ENCODE peak calls at places on chromosomes 6 and 20, in four cellular contexts. W is breast epithelium, S is stomach, N is fibroblast of lung. V is an unnamed sample. For H3K4me1, the result is how much of the 10 kb centered on the place peaks cover.

GRCh38 chr6:131924881-131925474 is 26.2 kb downstream of the CCN2 start:
- DNase-seq in N (peak), W (no peak), S (no peak), V (no peak)

GRCh38 chr6:140062042-140063041 is 687.9 kb upstream of the CITED2 start:
- DNase-seq in W (peak), N (peak), S (peak), V (no peak)

GRCh38 chr20:33401922-33402369 is 627 bp upstream of the CDK5RAP1 start:
- DNase-seq in S (no peak), W (no peak), N (no peak), V (no peak)

GRCh38 chr20:19713851-19714716 is 44.0 kb upstream of the RIN2 start:
- DNase-seq in N (peak), S (no peak), W (no peak), V (no peak)

GRCh38 chr6:124487778-124488431 is 474.3 kb upstream of the RNF217 start:
- DNase-seq in N (peak), W (no peak), S (no peak), V (no peak)

GRCh38 chr6:25179051-25179778 is 100.0 kb upstream of the CARMIL1 start:
- DNase-seq in N (peak), W (no peak), S (no peak), V (no peak)

GRCh38 chr6:28218312-28219248 is 6.5 kb upstream of the ZSCAN9 start:
- DNase-seq in W (no peak), S (peak), N (peak), V (peak)

GRCh38 chr20:34522969-34523871 is 7.0 kb downstream of the DYNLRB1 start:
- DNase-seq in W (no peak), N (peak), S (peak), V (peak)

GRCh38 chr6:117498159-117498558 is 15.7 kb downstream of the DCBLD1 start:
- DNase-seq in S (no peak), N (peak), W (no peak), V (no peak)

GRCh38 chr6:44898296-44898930 is 429.7 kb upstream of the RUNX2 start:
- DNase-seq in W (no peak), S (no peak), N (peak), V (no peak)

GRCh38 chr6:127464161-127464880 is 5.1 kb upstream of the KIAA0408 start:
- DNase-seq in N (peak), W (no peak), S (no peak), V (no peak)

GRCh38 chr6:91082311-91082803 is 495.5 kb upstream of the MAP3K7 start:
- DNase-seq in W (no peak), N (peak), S (no peak), V (no peak)

GRCh38 chr6:2765896-2766766 is 938 bp downstream of the WRNIP1 start:
- DNase-seq in W (peak), N (peak), S (peak), V (peak)

GRCh38 chr6:6543181-6543879 is 45.2 kb upstream of the LY86 start:
- DNase-seq in N (no peak), S (no peak), W (no peak), V (no peak)

GRCh38 chr20:12847862-12848261 is 160.9 kb upstream of the SPTLC3 start:
- DNase-seq in N (no peak), W (no peak), S (no peak), V (no peak)

GRCh38 chr20:17624070-17624469 is 54.2 kb downstream of the DSTN start:
- DNase-seq in N (no peak), S (no peak), W (no peak), V (peak)

GRCh38 chr20:43938932-43939761 is 24.5 kb downstream of the TOX2 start:
- DNase-seq in W (peak), N (peak), S (no peak), V (peak)

GRCh38 chr20:13857961-13858360 is 73.1 kb downstream of the NDUFAF5 start:
- DNase-seq in W (no peak), S (no peak), N (no peak), V (no peak)

GRCh38 chr6:131062245-131063027 is 609 bp downstream of the EPB41L2 start:
- DNase-seq in S (peak), N (no peak), W (no peak), V (no peak)

GRCh38 chr6:144064402-144064830 is 31.0 kb downstream of the SF3B5 start:
- DNase-seq in S (peak), N (no peak), W (no peak), V (no peak)

GRCh38 chr6:7243188-7243942 is 69.6 kb downstream of the SSR1 start:
- DNase-seq in N (peak), S (no peak), W (peak), V (no peak)

GRCh38 chr6:167495506-167496391 is 170.9 kb downstream of the TTLL2 start:
- DNase-seq in S (no peak), W (no peak), N (no peak), V (no peak)

GRCh38 chr6:107161521-107161920 is 46.2 kb upstream of the BEND3 start:
- DNase-seq in S (no peak), N (no peak), W (no peak), V (no peak)

GRCh38 chr6:33812669-33813068 is 8.9 kb upstream of the MLN start:
- DNase-seq in S (peak), W (no peak), N (peak), V (peak)

GRCh38 chr20:51660741-51661608 is 107.2 kb downstream of the ATP9A start:
- DNase-seq in W (no peak), S (no peak), N (peak), V (no peak)

GRCh38 chr6:63731946-63732735 is 96.5 kb downstream of the PHF3 start:
- DNase-seq in S (no peak), W (no peak), N (peak), V (no peak)

GRCh38 chr6:53916804-53917463 is 122.1 kb downstream of the LRRC1 start:
- DNase-seq in N (no peak), S (no peak), W (no peak), V (no peak)

GRCh38 chr6:143027058-143027457 is 33.6 kb upstream of the AIG1 start:
- DNase-seq in N (peak), W (no peak), S (peak), V (peak)

GRCh38 chr6:45495404-45496084 is 117.8 kb upstream of the SUPT3H start:
- DNase-seq in S (no peak), W (no peak), N (no peak), V (no peak)

GRCh38 chr6:97674802-97675201 is 391.8 kb upstream of the MMS22L start:
- DNase-seq in W (no peak), S (no peak), N (peak), V (no peak)

GRCh38 chr6:134288538-134289203 is 29.2 kb downstream of the SGK1 start:
- DNase-seq in N (peak), S (no peak), W (no peak), V (no peak)

GRCh38 chr6:143755301-143755744 is 77.6 kb downstream of the PHACTR2 start:
- DNase-seq in S (no peak), N (peak), W (no peak), V (no peak)

GRCh38 chr6:104699598-104700329 is 160.0 kb downstream of the HACE1 start:
- DNase-seq in S (no peak), N (no peak), W (no peak), V (no peak)
- H3K4me1 ChIP-seq in S (under half), N (under half), W (under half), V (under half)

GRCh38 chr20:35601021-35601973 is 14.3 kb upstream of the SPAG4 start:
- DNase-seq in S (peak), N (peak), W (peak), V (peak)

GRCh38 chr20:35602851-35603495 is 12.7 kb upstream of the SPAG4 start:
- DNase-seq in S (no peak), W (no peak), N (no peak), V (no peak)

GRCh38 chr20:35600176-35600995 is 15.2 kb upstream of the SPAG4 start:
- DNase-seq in W (no peak), S (no peak), N (no peak), V (no peak)

GRCh38 chr20:35603695-35604443 is 11.8 kb upstream of the SPAG4 start:
- DNase-seq in S (no peak), N (no peak), W (no peak), V (no peak)

GRCh38 chr20:35601990-35602389 is 13.6 kb upstream of the SPAG4 start:
- DNase-seq in N (no peak), W (no peak), S (no peak), V (no peak)
- H3K4me3 ChIP-seq in N (no peak), W (peak), S (peak), V (peak)

GRCh38 chr20:62890444-62890843 is 28.8 kb upstream of the TCFL5 start:
- DNase-seq in W (no peak), S (no peak), N (no peak), V (no peak)
- H3K4me1 ChIP-seq in W (under half), S (under half), N (under half), V (under half)

GRCh38 chr20:52941803-52942202 is 30.4 kb upstream of the TSHZ2 start:
- DNase-seq in S (no peak), N (peak), W (no peak), V (no peak)
- H3K4me3 ChIP-seq in S (no peak), N (no peak), W (no peak), V (no peak)